ENCODE peak calls at places on chromosomes 4 and X, in six cellular contexts. One of them, this sample, is unnamed.

GRCh38 chr4:94758141-94758699 is 465 bp downstream of the BMPR1B start:
- DNase-seq in sigmoid colon: peak; percentile 68
- DNase-seq in Peyer's patch: no peak
- DNase-seq in right lobe of liver: peak; percentile 47
- DNase-seq in gastrocnemius medialis: no peak
- DNase-seq in IMR-90: no peak
- DNase-seq in this sample: peak; percentile 33

GRCh38 chr4:105637409-105638258 is 70.9 kb downstream of the INTS12 start:
- DNase-seq in sigmoid colon: peak; percentile 89
- DNase-seq in gastrocnemius medialis: peak; percentile 52
- DNase-seq in IMR-90: peak; percentile 3
- DNase-seq in Peyer's patch: peak; percentile 90
- DNase-seq in right lobe of liver: peak; percentile 75
- DNase-seq in this sample: peak; percentile 69

GRCh38 chrX:41705680-41706374 is 17.1 kb downstream of the GPR34 start:
- DNase-seq in right lobe of liver: no peak
- DNase-seq in sigmoid colon: no peak
- DNase-seq in gastrocnemius medialis: no peak
- DNase-seq in IMR-90: no peak
- DNase-seq in Peyer's patch: no peak
- DNase-seq in this sample: no peak

GRCh38 chrX:17828156-17828555 is 32.9 kb downstream of the RAI2 start:
- DNase-seq in sigmoid colon: no peak
- DNase-seq in gastrocnemius medialis: no peak
- DNase-seq in Peyer's patch: no peak
- DNase-seq in IMR-90: no peak
- DNase-seq in right lobe of liver: no peak
- DNase-seq in this sample: no peak

GRCh38 chr4:176622251-176622968 is 170.3 kb downstream of the VEGFC start:
- DNase-seq in gastrocnemius medialis: no peak
- DNase-seq in right lobe of liver: no peak
- DNase-seq in sigmoid colon: no peak
- DNase-seq in Peyer's patch: no peak
- DNase-seq in IMR-90: peak; percentile 81
- DNase-seq in this sample: no peak

GRCh38 chr4:38523524-38524448 is 140.2 kb upstream of the KLF3 start:
- DNase-seq in gastrocnemius medialis: no peak
- DNase-seq in sigmoid colon: no peak
- DNase-seq in right lobe of liver: no peak
- DNase-seq in Peyer's patch: no peak
- DNase-seq in IMR-90: no peak
- DNase-seq in this sample: no peak

GRCh38 chr4:108018884-108019187 is 29.1 kb downstream of the HADH start:
- DNase-seq in IMR-90: no peak
- DNase-seq in gastrocnemius medialis: no peak
- DNase-seq in sigmoid colon: no peak
- DNase-seq in Peyer's patch: no peak
- DNase-seq in right lobe of liver: no peak
- DNase-seq in this sample: no peak

GRCh38 chr4:168598191-168598590 is 101.3 kb downstream of the PALLD start:
- DNase-seq in gastrocnemius medialis: no peak
- DNase-seq in right lobe of liver: no peak
- DNase-seq in IMR-90: no peak
- DNase-seq in Peyer's patch: no peak
- DNase-seq in sigmoid colon: no peak
- DNase-seq in this sample: no peak

GRCh38 chr4:168815373-168816345 is 194.4 kb downstream of the CBR4 start:
- DNase-seq in gastrocnemius medialis: no peak
- DNase-seq in right lobe of liver: no peak
- DNase-seq in sigmoid colon: peak; percentile 70
- DNase-seq in Peyer's patch: no peak
- DNase-seq in IMR-90: peak; percentile 87
- DNase-seq in this sample: no peak

GRCh38 chrX:41326431-41326830 is 7.5 kb upstream of the DDX3X start:
- DNase-seq in right lobe of liver: no peak
- DNase-seq in sigmoid colon: no peak
- DNase-seq in IMR-90: no peak
- DNase-seq in Peyer's patch: no peak
- DNase-seq in gastrocnemius medialis: no peak
- DNase-seq in this sample: no peak

GRCh38 chr4:168604496-168605373 is 107.9 kb downstream of the PALLD start:
- DNase-seq in IMR-90: peak; percentile 87
- DNase-seq in Peyer's patch: no peak
- DNase-seq in sigmoid colon: peak; percentile 75
- DNase-seq in right lobe of liver: no peak
- DNase-seq in gastrocnemius medialis: peak; percentile 46
- DNase-seq in this sample: no peak

GRCh38 chr4:13329963-13330362 is 154.2 kb downstream of the RAB28 start:
- DNase-seq in right lobe of liver: no peak
- DNase-seq in gastrocnemius medialis: no peak
- DNase-seq in IMR-90: peak; percentile 60
- DNase-seq in Peyer's patch: no peak
- DNase-seq in sigmoid colon: no peak
- DNase-seq in this sample: no peak

GRCh38 chr4:5738061-5738460 is 27.1 kb downstream of the EVC start:
- DNase-seq in gastrocnemius medialis: no peak
- DNase-seq in sigmoid colon: no peak
- DNase-seq in right lobe of liver: no peak
- DNase-seq in Peyer's patch: no peak
- DNase-seq in IMR-90: peak; percentile 32
- DNase-seq in this sample: no peak

GRCh38 chrX:70054391-70054790 is 4.7 kb upstream of the AWAT2 start:
- DNase-seq in right lobe of liver: no peak
- DNase-seq in Peyer's patch: no peak
- DNase-seq in sigmoid colon: no peak
- DNase-seq in IMR-90: no peak
- DNase-seq in gastrocnemius medialis: no peak
- DNase-seq in this sample: no peak

GRCh38 chr4:147617841-147618421 is 734 bp downstream of the TMEM184C start:
- DNase-seq in IMR-90: no peak
- DNase-seq in Peyer's patch: no peak
- DNase-seq in right lobe of liver: no peak
- DNase-seq in gastrocnemius medialis: no peak
- DNase-seq in sigmoid colon: no peak
- DNase-seq in this sample: no peak

GRCh38 chr4:147616849-147617172 is 386 bp upstream of the TMEM184C start:
- DNase-seq in sigmoid colon: no peak
- DNase-seq in Peyer's patch: no peak
- DNase-seq in gastrocnemius medialis: no peak
- DNase-seq in IMR-90: no peak
- DNase-seq in right lobe of liver: no peak
- DNase-seq in this sample: no peak

GRCh38 chr4:147620315-147620714 is 3.1 kb downstream of the TMEM184C start:
- DNase-seq in gastrocnemius medialis: no peak
- DNase-seq in Peyer's patch: no peak
- DNase-seq in IMR-90: no peak
- DNase-seq in right lobe of liver: no peak
- DNase-seq in sigmoid colon: no peak
- DNase-seq in this sample: no peak

GRCh38 chr4:147617173-147617840 is at the start of gene TMEM184C:
- DNase-seq in Peyer's patch: peak; percentile 100
- DNase-seq in right lobe of liver: peak; percentile 99
- DNase-seq in gastrocnemius medialis: peak; percentile 98
- DNase-seq in sigmoid colon: peak; percentile 99
- DNase-seq in IMR-90: peak; percentile 93
- DNase-seq in this sample: peak; percentile 98
- TF ChIP-seq POLR2A in Peyer's patch: peak; percentile 72
- TF ChIP-seq POLR2A in right lobe of liver: peak; percentile 72
- TF ChIP-seq POLR2A in gastrocnemius medialis: peak; percentile 67
- TF ChIP-seq POLR2A in sigmoid colon: peak; percentile 54
- TF ChIP-seq POLR2A in IMR-90: peak; percentile 75
- TF ChIP-seq POLR2A in this sample: peak; percentile 95

GRCh38 chr4:163612762-163613161 is 118.3 kb downstream of the TMA16 start:
- DNase-seq in gastrocnemius medialis: no peak
- DNase-seq in sigmoid colon: no peak
- DNase-seq in right lobe of liver: no peak
- DNase-seq in Peyer's patch: no peak
- DNase-seq in IMR-90: no peak
- DNase-seq in this sample: no peak
- H3K27me3 ChIP-seq in gastrocnemius medialis: no peaks in the 10 kb centered on the region
- H3K27me3 ChIP-seq in sigmoid colon: no peaks in the 10 kb centered on the region
- H3K27me3 ChIP-seq in right lobe of liver: no peaks in the 10 kb centered on the region
- H3K27me3 ChIP-seq in Peyer's patch: no peaks in the 10 kb centered on the region
- H3K27me3 ChIP-seq in IMR-90: no peaks in the 10 kb centered on the region
- H3K27me3 ChIP-seq in this sample: no peaks in the 10 kb centered on the region

GRCh38 chr4:1712216-1713002 is at the start of gene SLBP:
- DNase-seq in right lobe of liver: peak; percentile 99
- DNase-seq in IMR-90: peak; percentile 88
- DNase-seq in Peyer's patch: peak; percentile 97
- DNase-seq in gastrocnemius medialis: peak; percentile 94
- DNase-seq in sigmoid colon: peak; percentile 98
- DNase-seq in this sample: peak; percentile 98
- TF ChIP-seq POLR2A in right lobe of liver: peak; percentile 96
- TF ChIP-seq POLR2A in IMR-90: peak; percentile 80
- TF ChIP-seq POLR2A in Peyer's patch: peak; percentile 81
- TF ChIP-seq POLR2A in gastrocnemius medialis: peak; percentile 94
- TF ChIP-seq POLR2A in sigmoid colon: no peak
- TF ChIP-seq POLR2A in this sample: peak; percentile 81

DNA sequence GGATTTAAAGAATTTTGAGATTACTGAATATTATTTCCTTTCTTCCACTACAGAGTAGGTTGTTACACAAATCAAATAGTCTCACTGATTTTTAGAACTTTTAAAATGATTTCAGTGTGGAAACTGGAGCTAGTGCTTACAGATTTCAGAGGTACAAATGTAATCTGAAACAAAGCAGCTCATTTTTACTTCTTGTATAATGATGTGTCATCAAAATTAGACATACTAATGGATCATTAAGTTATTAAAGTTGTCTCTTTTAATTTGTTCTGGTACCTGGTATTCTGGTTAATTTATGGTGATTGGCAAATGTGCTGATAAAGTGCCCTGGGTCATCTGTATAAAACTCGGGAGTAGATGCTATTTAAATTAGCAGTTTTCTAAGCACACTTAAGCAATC is 1528.3 kb downstream of the RPA4 start:
- DNase-seq in sigmoid colon: no peak
- DNase-seq in IMR-90: no peak
- DNase-seq in Peyer's patch: no peak
- DNase-seq in gastrocnemius medialis: no peak
- DNase-seq in right lobe of liver: no peak
- DNase-seq in this sample: no peak
- H3K27me3 ChIP-seq in sigmoid colon: no peaks in the 10 kb centered on the region
- H3K27me3 ChIP-seq in IMR-90: no peaks in the 10 kb centered on the region
- H3K27me3 ChIP-seq in Peyer's patch: no peaks in the 10 kb centered on the region
- H3K27me3 ChIP-seq in gastrocnemius medialis: no peaks in the 10 kb centered on the region
- H3K27me3 ChIP-seq in right lobe of liver: no peaks in the 10 kb centered on the region
- H3K27me3 ChIP-seq in this sample: no peaks in the 10 kb centered on the region

GRCh38 chr4:118811008-118811764 is 24.7 kb downstream of the SEC24D start:
- DNase-seq in right lobe of liver: no peak
- DNase-seq in IMR-90: peak; percentile 88
- DNase-seq in gastrocnemius medialis: no peak
- DNase-seq in Peyer's patch: no peak
- DNase-seq in sigmoid colon: no peak
- DNase-seq in this sample: no peak
- TF ChIP-seq POLR2A in right lobe of liver: no peak
- TF ChIP-seq POLR2A in IMR-90: no peak
- TF ChIP-seq POLR2A in gastrocnemius medialis: no peak
- TF ChIP-seq POLR2A in Peyer's patch: no peak
- TF ChIP-seq POLR2A in sigmoid colon: no peak
- TF ChIP-seq POLR2A in this sample: no peak

DNA sequence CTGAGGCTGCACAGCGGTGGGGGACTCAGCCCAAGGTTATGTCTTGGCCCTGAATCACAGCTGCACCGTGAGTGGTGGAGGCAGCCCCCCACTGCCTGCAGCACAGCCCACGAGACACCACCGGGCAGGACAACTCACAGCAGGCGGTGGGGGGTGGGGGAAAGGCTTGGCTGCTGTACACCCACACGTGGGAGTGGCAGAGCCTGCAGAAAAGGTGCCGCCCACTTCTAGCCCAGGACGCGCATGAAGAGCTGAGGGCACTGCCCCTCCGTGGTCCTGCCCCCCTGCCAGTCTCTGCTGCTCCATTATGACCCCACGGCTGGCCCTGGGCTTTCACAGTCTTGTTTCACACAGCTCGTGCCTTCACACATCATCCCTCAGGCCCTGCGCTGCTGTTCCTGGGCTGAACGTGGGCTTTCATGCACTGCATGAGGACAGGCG is 40.8 kb downstream of the FGFRL1 start:
- DNase-seq in gastrocnemius medialis: peak; percentile 6
- DNase-seq in Peyer's patch: no peak
- DNase-seq in right lobe of liver: peak; percentile 30
- DNase-seq in sigmoid colon: peak; percentile 40
- DNase-seq in IMR-90: no peak
- DNase-seq in this sample: no peak
- H3K27me3 ChIP-seq in gastrocnemius medialis: peaks cover 53% of the 10 kb centered on the region
- H3K27me3 ChIP-seq in Peyer's patch: no peaks in the 10 kb centered on the region
- H3K27me3 ChIP-seq in right lobe of liver: peaks cover 4% of the 10 kb centered on the region
- H3K27me3 ChIP-seq in sigmoid colon: peaks cover 51% of the 10 kb centered on the region
- H3K27me3 ChIP-seq in IMR-90: peaks cover 36% of the 10 kb centered on the region
- H3K27me3 ChIP-seq in this sample: no peaks in the 10 kb centered on the region

GRCh38 chrX:150568320-150569154 is at the start of gene MTM1:
- DNase-seq in right lobe of liver: peak; percentile 95
- DNase-seq in IMR-90: peak; percentile 92
- DNase-seq in Peyer's patch: peak; percentile 92
- DNase-seq in sigmoid colon: peak; percentile 97
- DNase-seq in gastrocnemius medialis: peak; percentile 95
- DNase-seq in this sample: peak; percentile 94
- TF ChIP-seq POLR2A in right lobe of liver: peak; percentile 79
- TF ChIP-seq POLR2A in IMR-90: peak; percentile 53
- TF ChIP-seq POLR2A in Peyer's patch: peak; percentile 70
- TF ChIP-seq POLR2A in sigmoid colon: peak; percentile 58
- TF ChIP-seq POLR2A in gastrocnemius medialis: peak; percentile 58
- TF ChIP-seq POLR2A in this sample: peak; percentile 68

This sample was measured in body of pancreas.